ENCODE peak calls at places on chromosomes 12 and 14, in four cellular contexts. Q is kidney tubule cell, O is non-pigmented ciliary epithelial cell, E is prostate gland. S is an unnamed sample.

GRCh38 chr12:105493091-105493615 is 162.7 kb downstream of the C12orf75 start:
- DNase-seq in Q (no peak), O (no peak), E (no peak), S (no peak)

GRCh38 chr12:69501154-69501895 is 31.1 kb downstream of the FRS2 start:
- DNase-seq in Q (peak), O (no peak), E (no peak), S (no peak)

GRCh38 chr12:3246253-3246652 is 169.1 kb downstream of the TSPAN9 start:
- DNase-seq in Q (no peak), O (no peak), E (no peak), S (no peak)

GRCh38 chr12:47507221-47507620 is 198.6 kb downstream of the RPAP3 start:
- DNase-seq in Q (peak), O (no peak), E (no peak), S (no peak)

GRCh38 chr14:104229621-104230041 is 91.2 kb downstream of the KIF26A start:
- DNase-seq in Q (no peak), O (no peak), E (peak), S (no peak)

GRCh38 chr14:50740858-50741257 is 72.8 kb upstream of the SAV1 start:
- DNase-seq in Q (no peak), O (no peak), E (no peak), S (no peak)

GRCh38 chr12:116657921-116658495 is 79.9 kb downstream of the SPRING1 start:
- DNase-seq in Q (no peak), O (no peak), E (no peak), S (no peak)

GRCh38 chr14:53180272-53181221 is 27.4 kb upstream of the DDHD1 start:
- DNase-seq in Q (peak), O (no peak), E (no peak), S (peak)

GRCh38 chr12:56978397-56979138 is 21.2 kb upstream of the RDH16 start:
- DNase-seq in Q (no peak), O (no peak), E (no peak), S (no peak)

GRCh38 chr12:74885775-74886174 is 323.9 kb downstream of the KCNC2 start:
- DNase-seq in Q (no peak), O (no peak), E (no peak), S (no peak)

GRCh38 chr14:28765907-28766504 is 581 bp upstream of the FOXG1 start:
- DNase-seq in Q (no peak), O (no peak), E (no peak), S (no peak)

GRCh38 chr14:58362798-58363412 is 32.8 kb upstream of the TOMM20L start:
- DNase-seq in Q (peak), O (no peak), E (no peak), S (no peak)

GRCh38 chr12:86230516-86231146 is 25.6 kb downstream of the MGAT4C start:
- DNase-seq in Q (peak), O (no peak), E (no peak), S (no peak)